ENCODE peak calls at places on chromosomes 7 and 10, in ten cellular contexts. J is fibroblast of lung, Q is SK-N-MC, F is A549, D is IMR-90, Z is AG09309, V is spleen, S is cardiac fibroblast, I is PC-9, R is skeletal muscle cell. O is an unnamed sample.

GRCh38 chr7:93092757-93093370 is 24.9 kb downstream of the SAMD9 start:
- DNase-seq in J (peak), Q (no peak), F (no peak), D (peak), Z (peak), V (no peak), S (peak), I (no peak), R (peak), O (peak)

GRCh38 chr10:78475501-78475900 is 441.8 kb downstream of the RPS24 start:
- DNase-seq in J (no peak), Q (no peak), F (no peak), D (peak), Z (no peak), V (no peak), S (no peak), I (no peak), R (no peak), O (no peak)

GRCh38 chr10:78543749-78544446 is 510.2 kb downstream of the RPS24 start:
- DNase-seq in J (peak), Q (no peak), F (no peak), D (peak), Z (peak), V (no peak), S (peak), I (no peak), R (peak), O (no peak)

GRCh38 chr10:95421782-95422181 is 131.0 kb upstream of the PDLIM1 start:
- DNase-seq in J (no peak), Q (no peak), F (no peak), D (no peak), Z (no peak), V (no peak), S (no peak), I (no peak), R (no peak), O (no peak)

GRCh38 chr7:11737723-11738122 is 94.3 kb downstream of the THSD7A start:
- DNase-seq in J (peak), Q (no peak), F (no peak), D (peak), Z (no peak), V (no peak), S (peak), I (no peak), R (no peak), O (no peak)

GRCh38 chr7:138579136-138579535 is 119.1 kb downstream of the TRIM24 start:
- DNase-seq in J (no peak), Q (no peak), F (no peak), D (no peak), Z (no peak), V (no peak), S (no peak), I (no peak), R (no peak), O (no peak)

GRCh38 chr7:151700621-151701185 is 176.2 kb downstream of the PRKAG2 start:
- DNase-seq in J (peak), Q (no peak), F (no peak), D (peak), Z (no peak), V (no peak), S (peak), I (no peak), R (peak), O (no peak)

GRCh38 chr10:107986571-107986970 is 822.1 kb upstream of the SORCS1 start:
- DNase-seq in J (no peak), Q (no peak), F (no peak), D (no peak), Z (peak), V (no peak), S (no peak), I (no peak), R (no peak), O (no peak)

GRCh38 chr7:30659312-30659711 is 22.9 kb downstream of the CRHR2 start:
- DNase-seq in J (peak), Q (no peak), F (no peak), D (peak), Z (no peak), V (no peak), S (peak), I (no peak), R (peak), O (no peak)

GRCh38 chr10:55410415-55410885 is 609.4 kb upstream of the PCDH15 start:
- DNase-seq in J (peak), Q (no peak), F (no peak), D (no peak), Z (no peak), V (no peak), S (no peak), I (no peak), R (no peak), O (no peak)

GRCh38 chr7:140752533-140752932 is 56.0 kb downstream of the NDUFB2 start:
- DNase-seq in J (no peak), Q (no peak), F (no peak), D (no peak), Z (no peak), V (no peak), S (no peak), I (no peak), R (no peak), O (no peak)

GRCh38 chr10:107855933-107856332 is 691.4 kb upstream of the SORCS1 start:
- DNase-seq in J (no peak), Q (no peak), F (no peak), D (no peak), Z (no peak), V (no peak), S (no peak), I (no peak), R (no peak), O (no peak)

GRCh38 chr7:142808802-142809583 is 38.2 kb downstream of the PRSS2 start:
- DNase-seq in J (peak), Q (no peak), F (no peak), D (peak), Z (no peak), V (peak), S (peak), I (peak), R (no peak), O (peak)

GRCh38 chr7:133114519-133114918 is 32.6 kb upstream of the CHCHD3 start:
- DNase-seq in J (no peak), Q (no peak), F (no peak), D (no peak), Z (no peak), V (no peak), S (peak), I (no peak), R (no peak), O (no peak)

GRCh38 chr10:97580421-97581367 is 3.5 kb upstream of the HOGA1 start:
- DNase-seq in J (no peak), Q (no peak), F (no peak), D (no peak), Z (no peak), V (peak), S (no peak), I (no peak), R (no peak), O (no peak)

GRCh38 chr10:69403519-69403918 is 13.2 kb downstream of the TACR2 start:
- DNase-seq in J (peak), Q (no peak), F (no peak), D (peak), Z (peak), V (no peak), S (peak), I (no peak), R (peak), O (no peak)

GRCh38 chr10:72260588-72261322 is 13.0 kb upstream of the DDIT4 start:
- DNase-seq in J (peak), Q (no peak), F (peak), D (peak), Z (no peak), V (peak), S (peak), I (peak), R (peak), O (peak)

GRCh38 chr7:139526578-139527544 is 3.4 kb downstream of the CLEC2L start:
- DNase-seq in J (peak), Q (peak), F (no peak), D (peak), Z (peak), V (no peak), S (peak), I (peak), R (peak), O (no peak)

GRCh38 chr7:29865526-29865925 is 59.2 kb downstream of the WIPF3 start:
- DNase-seq in J (peak), Q (no peak), F (no peak), D (peak), Z (peak), V (no peak), S (peak), I (no peak), R (peak), O (no peak)

GRCh38 chr7:42076870-42077269 is 160.1 kb downstream of the GLI3 start:
- DNase-seq in J (no peak), Q (no peak), F (no peak), D (no peak), Z (no peak), V (no peak), S (no peak), I (no peak), R (no peak), O (no peak)

GRCh38 chr7:100852048-100852872 is at the start of gene SLC12A9:
- DNase-seq in J (peak), Q (no peak), F (peak), D (peak), Z (no peak), V (peak), S (peak), I (peak), R (peak), O (peak)

GRCh38 chr7:136133491-136133990 is 156.4 kb upstream of the MTPN start:
- DNase-seq in J (peak), Q (no peak), F (no peak), D (peak), Z (no peak), V (no peak), S (peak), I (no peak), R (peak), O (no peak)

GRCh38 chr10:79147796-79148451 is 79.2 kb downstream of the ZMIZ1 start:
- DNase-seq in J (no peak), Q (no peak), F (no peak), D (no peak), Z (no peak), V (no peak), S (no peak), I (no peak), R (no peak), O (no peak)

GRCh38 chr10:73965890-73966768 is 31.8 kb upstream of the VCL start:
- DNase-seq in J (peak), Q (peak), F (peak), D (peak), Z (peak), V (no peak), S (peak), I (peak), R (peak), O (no peak)

GRCh38 chr10:130000918-130001317 is 36.8 kb upstream of the EBF3 start:
- DNase-seq in J (no peak), Q (no peak), F (no peak), D (no peak), Z (no peak), V (no peak), S (no peak), I (no peak), R (no peak), O (no peak)

GRCh38 chr10:21733710-21734109 is 199.7 kb downstream of the MLLT10 start:
- DNase-seq in J (peak), Q (no peak), F (no peak), D (no peak), Z (no peak), V (no peak), S (no peak), I (no peak), R (no peak), O (no peak)

GRCh38 chr10:86205761-86206145 is 160.8 kb downstream of the GRID1 start:
- DNase-seq in J (no peak), Q (no peak), F (no peak), D (no peak), Z (no peak), V (no peak), S (no peak), I (no peak), R (no peak), O (no peak)

GRCh38 chr7:44827567-44827966 is 20.3 kb downstream of the H2AZ2 start:
- DNase-seq in J (no peak), Q (no peak), F (no peak), D (no peak), Z (no peak), V (peak), S (no peak), I (no peak), R (no peak), O (no peak)

GRCh38 chr7:4265056-4265455 is 417.0 kb upstream of the FOXK1 start:
- DNase-seq in J (no peak), Q (no peak), F (no peak), D (no peak), Z (no peak), V (peak), S (no peak), I (no peak), R (no peak), O (no peak)

GRCh38 chr7:4266270-4267040 is 415.6 kb upstream of the FOXK1 start:
- DNase-seq in J (no peak), Q (no peak), F (no peak), D (no peak), Z (no peak), V (peak), S (no peak), I (no peak), R (no peak), O (no peak)

GRCh38 chr7:4265676-4266075 is 416.4 kb upstream of the FOXK1 start:
- DNase-seq in J (no peak), Q (no peak), F (no peak), D (no peak), Z (no peak), V (peak), S (no peak), I (no peak), R (no peak), O (no peak)

GRCh38 chr7:4257390-4258111 is 424.5 kb upstream of the FOXK1 start:
- DNase-seq in J (no peak), Q (no peak), F (no peak), D (no peak), Z (no peak), V (peak), S (no peak), I (no peak), R (no peak), O (no peak)

DNA sequence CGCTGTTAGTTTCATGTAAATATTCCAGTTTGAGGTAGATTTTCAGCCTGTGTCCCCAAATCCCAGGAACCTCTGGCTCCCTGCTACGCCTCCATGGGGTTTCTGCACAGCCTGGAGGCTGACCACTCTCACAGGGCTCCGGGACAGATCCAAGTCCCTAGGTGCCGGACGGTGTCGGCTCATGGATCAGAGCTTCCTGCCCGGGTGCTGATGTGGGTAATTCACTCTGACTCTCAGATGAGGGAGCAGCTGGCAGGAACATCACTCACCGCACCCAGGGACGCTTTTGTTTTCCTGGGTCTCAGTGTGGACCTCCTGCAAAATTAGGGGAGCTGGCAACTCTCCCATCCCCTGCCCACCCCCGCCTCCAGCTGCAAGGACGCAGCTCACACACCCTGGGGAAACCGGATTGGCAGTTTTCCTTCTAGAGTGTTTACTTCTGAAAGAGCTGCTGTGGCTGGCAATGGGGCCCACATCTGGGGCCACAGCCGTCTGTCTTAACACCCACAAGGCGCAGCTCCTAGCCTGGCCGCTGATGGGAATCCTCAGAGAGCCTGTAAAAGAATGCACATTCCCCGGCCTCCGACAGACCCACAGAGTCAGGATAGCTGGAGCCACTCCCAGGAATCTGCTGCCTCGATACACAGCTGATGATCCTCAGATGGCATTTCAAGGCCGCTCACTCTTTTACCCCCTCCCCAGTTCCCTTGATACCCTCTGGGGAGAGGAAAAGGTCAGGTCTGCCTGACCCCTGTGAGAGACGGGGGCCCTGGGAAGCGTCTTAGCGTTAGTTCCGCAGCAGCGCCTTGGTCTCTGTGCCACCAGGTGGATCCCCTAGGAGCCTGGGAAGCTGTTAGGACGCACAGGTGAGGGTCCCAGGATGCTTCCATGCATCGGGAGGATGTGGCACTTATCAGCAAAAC is 420.8 kb upstream of the FOXK1 start:
- DNase-seq in J (no peak), Q (no peak), F (no peak), D (no peak), Z (no peak), V (peak), S (no peak), I (no peak), R (no peak), O (no peak)
- H3K4me3 ChIP-seq in J (no peak), Q (no peak), F (no peak), D (no peak), Z (no peak), V (no peak), S (no peak), I (no peak), R (no peak), O (no peak)

DNA sequence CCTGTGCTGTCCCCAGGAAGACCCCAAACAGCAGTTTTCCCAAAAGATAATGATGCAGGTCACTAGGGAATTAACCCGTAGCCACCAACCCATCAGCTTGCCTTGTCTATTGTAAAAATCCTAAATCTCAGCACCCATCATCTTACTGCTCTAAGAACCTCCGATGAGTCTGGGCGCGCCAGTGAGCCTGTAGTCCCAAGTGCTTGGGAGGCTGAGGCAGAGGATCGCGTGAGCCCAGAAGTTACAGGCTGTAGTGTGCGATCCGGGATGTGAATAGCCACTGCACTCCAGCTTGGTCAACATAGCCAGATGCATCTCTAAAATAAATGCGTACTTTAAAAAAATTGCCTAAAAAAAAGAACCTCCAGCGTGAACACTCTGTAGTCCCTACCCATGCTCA is 951 bp downstream of the AS3MT start:
- DNase-seq in J (no peak), Q (no peak), F (no peak), D (no peak), Z (no peak), V (no peak), S (no peak), I (no peak), R (no peak), O (no peak)
- H3K4me3 ChIP-seq in J (no peak), Q (peak), F (no peak), D (no peak), Z (no peak), V (peak), S (no peak), I (no peak), R (peak), O (no peak)

GRCh38 chr7:27740449-27741086 is 606 bp downstream of the TAX1BP1 start:
- DNase-seq in J (peak), Q (no peak), F (peak), D (peak), Z (no peak), V (peak), S (peak), I (peak), R (peak), O (peak)

GRCh38 chr7:27737591-27737990 is 2.4 kb upstream of the TAX1BP1 start:
- DNase-seq in J (no peak), Q (no peak), F (no peak), D (no peak), Z (no peak), V (no peak), S (no peak), I (peak), R (no peak), O (no peak)

GRCh38 chr7:27739914-27740448 is at the start of gene TAX1BP1:
- DNase-seq in J (peak), Q (peak), F (peak), D (peak), Z (peak), V (peak), S (peak), I (peak), R (peak), O (peak)

GRCh38 chr7:27737178-27737577 is 2.8 kb upstream of the TAX1BP1 start:
- DNase-seq in J (no peak), Q (no peak), F (no peak), D (no peak), Z (no peak), V (no peak), S (no peak), I (no peak), R (no peak), O (no peak)

DNA sequence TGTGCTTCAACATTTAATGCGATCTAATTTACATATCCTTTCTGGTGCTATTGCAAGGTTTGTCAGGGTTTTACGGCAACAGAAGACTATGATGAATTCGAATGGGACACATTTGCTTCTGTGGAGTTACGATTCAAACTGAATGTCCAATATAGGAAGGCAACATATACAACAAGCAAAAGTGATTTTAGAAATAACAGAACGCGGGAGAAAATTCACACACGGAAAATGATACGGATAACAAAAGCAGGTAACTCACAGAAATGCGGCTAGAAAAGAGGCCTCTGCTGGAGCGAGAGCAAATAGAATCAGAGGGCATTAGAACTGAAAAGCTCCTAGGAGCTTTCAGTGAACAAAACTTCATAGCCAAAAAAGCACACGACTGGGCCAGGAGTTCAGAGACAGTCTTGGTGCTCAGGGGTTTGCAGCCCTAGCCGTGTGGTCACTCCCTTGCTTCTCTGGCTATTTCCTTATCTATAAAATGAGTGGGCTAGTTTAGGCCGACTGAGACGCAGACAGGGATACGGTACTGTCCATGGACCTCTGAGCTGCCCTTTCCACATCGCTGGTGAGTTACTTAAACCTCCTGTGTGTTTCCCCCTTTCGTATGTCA is 555 bp upstream of the TAX1BP1 start:
- DNase-seq in J (peak), Q (no peak), F (peak), D (peak), Z (no peak), V (peak), S (no peak), I (no peak), R (no peak), O (peak)
- H3K4me3 ChIP-seq in J (peak), Q (peak), F (peak), D (peak), Z (peak), V (peak), S (peak), I (peak), R (peak), O (peak)

DNA sequence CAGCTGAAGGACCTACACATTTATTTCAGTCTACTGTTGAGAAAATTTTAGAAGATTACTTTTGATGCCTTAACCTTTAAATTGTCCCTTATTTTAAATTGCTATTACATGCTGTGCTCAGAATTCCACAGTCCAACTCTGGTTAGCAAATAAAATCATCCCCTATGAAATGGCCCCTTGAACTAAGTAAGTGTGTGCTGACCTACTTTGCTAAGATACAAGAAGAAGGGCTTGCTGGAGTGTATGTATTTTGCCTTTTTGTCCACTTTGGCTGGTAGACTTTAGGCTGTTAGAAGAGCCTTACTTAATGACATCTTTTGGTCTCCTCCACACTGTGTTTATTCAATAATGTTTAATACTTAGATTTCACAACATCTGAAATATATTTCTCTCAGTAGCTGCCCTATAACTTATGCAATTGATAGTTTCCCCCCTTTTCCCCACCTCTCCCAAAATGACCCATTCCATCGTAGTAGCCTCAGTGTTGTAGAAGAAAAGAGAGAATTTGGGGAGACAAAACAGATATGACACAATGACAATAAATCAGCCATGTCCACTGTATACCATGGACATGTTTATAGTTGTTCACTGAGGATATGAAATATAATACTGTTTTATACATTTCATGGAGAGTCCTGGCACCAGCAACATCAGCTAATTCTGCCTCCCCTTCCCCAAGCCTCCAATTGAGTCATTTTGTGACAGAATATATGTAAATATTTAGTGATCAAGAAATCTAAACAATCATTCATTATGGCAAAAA is 107.8 kb upstream of the ASAH2 start:
- DNase-seq in J (no peak), Q (no peak), F (no peak), D (peak), Z (no peak), V (no peak), S (no peak), I (no peak), R (no peak), O (no peak)
- H3K4me3 ChIP-seq in J (no peak), Q (no peak), F (no peak), D (no peak), Z (no peak), V (no peak), S (no peak), I (no peak), R (no peak), O (no peak)

O was measured in GM12865.